ENCODE peak calls at places on chromosomes 6 and 20, in eight cellular contexts. B is fibroblast of pulmonary artery; C is T-helper 1 cell; Z is NCI-H1105; I is NCI-H345; O is stimulated activated CD8-positive, alpha-beta memory T cell treated with anti-CD3 and anti-CD28 coated beads, Interleukin-7, amount 100 ng/mL, for 1 hour; Y is NCI-H1436; A is left cardiac atrium. N is an unnamed sample.

GRCh38 chr6:164477126-164477525 is 832.3 kb downstream of the C6orf118 start:
- DNase-seq in C (no peak), A (no peak), I (no peak), Z (no peak), Y (no peak), B (no peak), O (no peak), N (no peak)

GRCh38 chr20:1330075-1330830 is 1.3 kb upstream of the SDCBP2 start:
- DNase-seq in O (no peak), A (peak), Z (no peak), C (no peak), I (no peak), Y (peak), B (peak), N (peak)

GRCh38 chr6:20197251-20197650 is 15.0 kb downstream of the MBOAT1 start:
- DNase-seq in Z (no peak), O (no peak), Y (no peak), A (no peak), I (no peak), B (no peak), C (no peak), N (no peak)

GRCh38 chr6:157276134-157276532 is 47.2 kb downstream of the TMEM242 start:
- DNase-seq in I (no peak), Y (no peak), Z (no peak), C (no peak), O (no peak), A (no peak), B (no peak), N (no peak)

GRCh38 chr6:119040636-119041035 is 37.8 kb downstream of the FAM184A start:
- DNase-seq in I (no peak), Y (no peak), Z (no peak), B (no peak), O (no peak), C (no peak), A (no peak), N (no peak)

GRCh38 chr6:131292145-131292938 is 157.1 kb downstream of the AKAP7 start:
- DNase-seq in C (no peak), O (no peak), Z (no peak), Y (no peak), B (no peak), A (no peak), I (no peak), N (no peak)

GRCh38 chr6:35298625-35299140 is 1.1 kb downstream of the DEF6 start:
- DNase-seq in B (no peak), A (no peak), Y (no peak), Z (no peak), I (no peak), C (no peak), O (no peak), N (no peak)

GRCh38 chr6:22954749-22955385 is 385.5 kb downstream of the HDGFL1 start:
- DNase-seq in I (peak), C (no peak), B (peak), Z (no peak), Y (no peak), A (no peak), O (no peak), N (peak)

GRCh38 chr6:16725145-16725864 is 36.0 kb downstream of the ATXN1 start:
- DNase-seq in I (no peak), A (no peak), O (no peak), C (no peak), B (peak), Z (no peak), Y (no peak), N (no peak)

GRCh38 chr6:52512199-52512598 is 64.7 kb downstream of the TRAM2 start:
- DNase-seq in C (no peak), B (peak), I (no peak), O (no peak), Y (no peak), A (peak), Z (no peak), N (no peak)

GRCh38 chr20:25319241-25320034 is 71.2 kb downstream of the ABHD12 start:
- DNase-seq in Z (peak), B (no peak), Y (no peak), I (peak), O (no peak), A (no peak), C (no peak), N (no peak)

GRCh38 chr20:58549681-58550542 is 34.7 kb upstream of the APCDD1L start:
- DNase-seq in O (no peak), A (no peak), Z (no peak), I (no peak), B (no peak), C (no peak), Y (no peak), N (no peak)

GRCh38 chr6:53312355-53312754 is 36.4 kb downstream of the ELOVL5 start:
- DNase-seq in I (no peak), A (no peak), O (no peak), B (no peak), Y (no peak), C (no peak), Z (no peak), N (no peak)

GRCh38 chr6:43402819-43403218 is 24.5 kb upstream of the ABCC10 start:
- DNase-seq in Y (no peak), C (no peak), B (no peak), Z (no peak), O (no peak), I (no peak), A (no peak), N (no peak)

GRCh38 chr6:143673638-143674037 is 4.1 kb upstream of the PHACTR2 start:
- DNase-seq in I (no peak), O (no peak), Z (no peak), A (peak), C (no peak), Y (no peak), B (peak), N (no peak)

GRCh38 chr20:63248835-63249591 is 5.2 kb downstream of the NKAIN4 start:
- DNase-seq in O (no peak), A (no peak), I (no peak), Z (no peak), C (no peak), Y (no peak), B (no peak), N (no peak)

GRCh38 chr6:140140891-140141290 is 766.4 kb upstream of the CITED2 start:
- DNase-seq in B (no peak), C (no peak), Y (no peak), I (no peak), Z (no peak), O (no peak), A (no peak), N (no peak)

GRCh38 chr6:98931710-98932109 is 16.0 kb downstream of the FBXL4 start:
- DNase-seq in Z (no peak), B (no peak), A (no peak), C (no peak), O (no peak), Y (no peak), I (peak), N (no peak)

GRCh38 chr20:47540443-47541354 is 39.0 kb downstream of the NCOA3 start:
- DNase-seq in B (no peak), A (no peak), C (no peak), Y (no peak), I (no peak), O (no peak), Z (no peak), N (no peak)

GRCh38 chr6:1024587-1024986 is 287.3 kb upstream of the FOXQ1 start:
- DNase-seq in O (no peak), Z (no peak), B (no peak), C (no peak), I (no peak), A (no peak), Y (no peak), N (no peak)

GRCh38 chr6:45710304-45710821 is 305.3 kb downstream of the CLIC5 start:
- DNase-seq in O (no peak), A (no peak), C (no peak), Y (no peak), B (peak), Z (no peak), I (no peak), N (no peak)

GRCh38 chr6:145214570-145214969 is 520.8 kb downstream of the EPM2A start:
- DNase-seq in Y (peak), A (no peak), I (peak), O (no peak), B (peak), Z (peak), C (no peak), N (peak)

N was measured in NCI-H460.